ENCODE peak calls at places on chromosome 10, in eight cellular contexts. M is tibial artery; J is NCI-H1048; F is effector CD4-positive, alpha-beta T cell; Z is GM10248; E is naive thymus-derived CD8-positive, alpha-beta T cell; K is stimulated activated naive CD8-positive, alpha-beta T cell treated with anti-CD3 and anti-CD28 coated beads, Interleukin-15, Interleukin-2, amounts not matched to agents 100 U/mL and 50 U/mL, for 24 hours; T is Right ventricle myocardium superior. D is an unnamed sample.

GRCh38 chr10:6579904-6580278 is at the start of gene PRKCQ:
- DNase-seq in M (no peak), J (no peak), F (no peak), Z (peak), E (no peak), K (no peak), T (no peak), D (no peak)

GRCh38 chr10:99698504-99699080 is 33.3 kb downstream of the COX15 start:
- DNase-seq in M (no peak), J (no peak), F (no peak), Z (no peak), E (no peak), K (no peak), T (no peak), D (no peak)

GRCh38 chr10:5890519-5890878 is 456 bp downstream of the FBH1 start:
- DNase-seq in M (no peak), J (no peak), F (no peak), Z (no peak), E (no peak), K (peak), T (no peak), D (peak)

GRCh38 chr10:133242611-133243356 is 5.1 kb downstream of the VENTX start:
- DNase-seq in M (no peak), J (no peak), F (no peak), Z (no peak), E (no peak), K (no peak), T (no peak), D (no peak)

GRCh38 chr10:95406651-95407280 is 116.0 kb upstream of the PDLIM1 start:
- DNase-seq in M (peak), J (no peak), F (no peak), Z (no peak), E (no peak), K (no peak), T (peak), D (no peak)

GRCh38 chr10:95674643-95675042 is 18.1 kb upstream of the ALDH18A1 start:
- DNase-seq in M (no peak), J (no peak), F (no peak), Z (no peak), E (no peak), K (no peak), T (no peak), D (no peak)

GRCh38 chr10:23818484-23818883 is 379.6 kb downstream of the OTUD1 start:
- DNase-seq in M (no peak), J (no peak), F (no peak), Z (no peak), E (no peak), K (no peak), T (no peak), D (no peak)

GRCh38 chr10:90987383-90987782 is 66.5 kb upstream of the ANKRD1 start:
- DNase-seq in M (no peak), J (no peak), F (no peak), Z (no peak), E (no peak), K (no peak), T (no peak), D (no peak)

GRCh38 chr10:124946945-124947344 is 5.0 kb downstream of the ZRANB1 start:
- DNase-seq in M (no peak), J (no peak), F (no peak), Z (no peak), E (no peak), K (no peak), T (no peak), D (no peak)

GRCh38 chr10:24207781-24208611 is 942 bp upstream of the KIAA1217 start:
- DNase-seq in M (no peak), J (no peak), F (no peak), Z (no peak), E (no peak), K (no peak), T (no peak), D (no peak)

GRCh38 chr10:30186371-30186875 is 127.0 kb upstream of the JCAD start:
- DNase-seq in M (no peak), J (no peak), F (no peak), Z (no peak), E (no peak), K (no peak), T (no peak), D (no peak)

GRCh38 chr10:124229516-124230051 is 136.2 kb upstream of the CHST15 start:
- DNase-seq in M (no peak), J (no peak), F (no peak), Z (no peak), E (no peak), K (no peak), T (no peak), D (no peak)

GRCh38 chr10:33332183-33333031 is 2.1 kb downstream of the NRP1 start:
- DNase-seq in M (no peak), J (no peak), F (no peak), Z (no peak), E (no peak), K (no peak), T (no peak), D (no peak)

GRCh38 chr10:76883596-76883995 is 754.0 kb downstream of the KCNMA1 start:
- DNase-seq in M (no peak), J (no peak), F (no peak), Z (no peak), E (no peak), K (no peak), T (no peak), D (no peak)